ENCODE peak calls at places on chromosomes 1 and 21, in seven cellular contexts. One of them, this sample, is unnamed.

GRCh38 chr1:30928171-30928570 is 19.6 kb upstream of the SDC3 start:
- DNase-seq in breast epithelium: no peak
- DNase-seq in substantia nigra: no peak
- DNase-seq in neural crest cell: no peak
- DNase-seq in stimulated activated CD4-positive, alpha-beta T cell treated with anti-CD3 and anti-CD28 coated beads, Interleukin-2, amount 100 ng/mL, for 48 hours: no peak
- DNase-seq in pulmonary artery endothelial cell: no peak
- DNase-seq in naive thymus-derived CD8-positive, alpha-beta T cell: no peak
- DNase-seq in this sample: no peak

GRCh38 chr1:40076895-40077312 is 20.1 kb downstream of the PPT1 start:
- DNase-seq in breast epithelium: no peak
- DNase-seq in substantia nigra: no peak
- DNase-seq in neural crest cell: no peak
- DNase-seq in stimulated activated CD4-positive, alpha-beta T cell treated with anti-CD3 and anti-CD28 coated beads, Interleukin-2, amount 100 ng/mL, for 48 hours: no peak
- DNase-seq in pulmonary artery endothelial cell: no peak
- DNase-seq in naive thymus-derived CD8-positive, alpha-beta T cell: no peak
- DNase-seq in this sample: no peak

GRCh38 chr1:116414364-116414763 is 41.3 kb downstream of the ATP1A1 start:
- DNase-seq in breast epithelium: no peak
- DNase-seq in substantia nigra: no peak
- DNase-seq in neural crest cell: no peak
- DNase-seq in stimulated activated CD4-positive, alpha-beta T cell treated with anti-CD3 and anti-CD28 coated beads, Interleukin-2, amount 100 ng/mL, for 48 hours: no peak
- DNase-seq in pulmonary artery endothelial cell: no peak
- DNase-seq in naive thymus-derived CD8-positive, alpha-beta T cell: no peak
- DNase-seq in this sample: no peak

GRCh38 chr1:210722410-210723081 is 393.8 kb downstream of the HHAT start:
- DNase-seq in breast epithelium: no peak
- DNase-seq in substantia nigra: no peak
- DNase-seq in neural crest cell: no peak
- DNase-seq in stimulated activated CD4-positive, alpha-beta T cell treated with anti-CD3 and anti-CD28 coated beads, Interleukin-2, amount 100 ng/mL, for 48 hours: no peak
- DNase-seq in pulmonary artery endothelial cell: no peak
- DNase-seq in naive thymus-derived CD8-positive, alpha-beta T cell: no peak
- DNase-seq in this sample: no peak

GRCh38 chr1:224266105-224266935 is 63.7 kb downstream of the NVL start:
- DNase-seq in breast epithelium: no peak
- DNase-seq in substantia nigra: no peak
- DNase-seq in neural crest cell: no peak
- DNase-seq in stimulated activated CD4-positive, alpha-beta T cell treated with anti-CD3 and anti-CD28 coated beads, Interleukin-2, amount 100 ng/mL, for 48 hours: no peak
- DNase-seq in pulmonary artery endothelial cell: no peak
- DNase-seq in naive thymus-derived CD8-positive, alpha-beta T cell: no peak
- DNase-seq in this sample: no peak

GRCh38 chr1:204275695-204276596 is 62.2 kb upstream of the GOLT1A start:
- DNase-seq in breast epithelium: no peak
- DNase-seq in substantia nigra: no peak
- DNase-seq in neural crest cell: no peak
- DNase-seq in stimulated activated CD4-positive, alpha-beta T cell treated with anti-CD3 and anti-CD28 coated beads, Interleukin-2, amount 100 ng/mL, for 48 hours: no peak
- DNase-seq in pulmonary artery endothelial cell: no peak
- DNase-seq in naive thymus-derived CD8-positive, alpha-beta T cell: no peak
- DNase-seq in this sample: no peak

GRCh38 chr1:155136728-155137127 is 1.1 kb downstream of the SLC50A1 start:
- DNase-seq in breast epithelium: no peak
- DNase-seq in substantia nigra: no peak
- DNase-seq in neural crest cell: no peak
- DNase-seq in stimulated activated CD4-positive, alpha-beta T cell treated with anti-CD3 and anti-CD28 coated beads, Interleukin-2, amount 100 ng/mL, for 48 hours: no peak
- DNase-seq in pulmonary artery endothelial cell: no peak
- DNase-seq in naive thymus-derived CD8-positive, alpha-beta T cell: no peak
- DNase-seq in this sample: no peak

GRCh38 chr1:224995602-224996001 is 66.1 kb downstream of the DNAH14 start:
- DNase-seq in breast epithelium: no peak
- DNase-seq in substantia nigra: no peak
- DNase-seq in neural crest cell: no peak
- DNase-seq in stimulated activated CD4-positive, alpha-beta T cell treated with anti-CD3 and anti-CD28 coated beads, Interleukin-2, amount 100 ng/mL, for 48 hours: no peak
- DNase-seq in pulmonary artery endothelial cell: no peak
- DNase-seq in naive thymus-derived CD8-positive, alpha-beta T cell: no peak
- DNase-seq in this sample: no peak

GRCh38 chr1:117683571-117684285 is 77.9 kb downstream of the TENT5C start:
- DNase-seq in breast epithelium: no peak
- DNase-seq in substantia nigra: no peak
- DNase-seq in neural crest cell: no peak
- DNase-seq in stimulated activated CD4-positive, alpha-beta T cell treated with anti-CD3 and anti-CD28 coated beads, Interleukin-2, amount 100 ng/mL, for 48 hours: no peak
- DNase-seq in pulmonary artery endothelial cell: no peak
- DNase-seq in naive thymus-derived CD8-positive, alpha-beta T cell: no peak
- DNase-seq in this sample: no peak

GRCh38 chr1:68269637-68270430 is 37.5 kb upstream of the WLS start:
- DNase-seq in breast epithelium: no peak
- DNase-seq in substantia nigra: no peak
- DNase-seq in neural crest cell: no peak
- DNase-seq in stimulated activated CD4-positive, alpha-beta T cell treated with anti-CD3 and anti-CD28 coated beads, Interleukin-2, amount 100 ng/mL, for 48 hours: no peak
- DNase-seq in pulmonary artery endothelial cell: no peak
- DNase-seq in naive thymus-derived CD8-positive, alpha-beta T cell: no peak
- DNase-seq in this sample: no peak

GRCh38 chr1:161071886-161072371 is 2.2 kb upstream of the ARHGAP30 start:
- DNase-seq in breast epithelium: peak
- DNase-seq in substantia nigra: peak
- DNase-seq in neural crest cell: peak
- DNase-seq in stimulated activated CD4-positive, alpha-beta T cell treated with anti-CD3 and anti-CD28 coated beads, Interleukin-2, amount 100 ng/mL, for 48 hours: peak
- DNase-seq in pulmonary artery endothelial cell: no peak
- DNase-seq in naive thymus-derived CD8-positive, alpha-beta T cell: peak
- DNase-seq in this sample: peak

GRCh38 chr1:27505420-27505680 is 15.4 kb upstream of the WASF2 start:
- DNase-seq in breast epithelium: no peak
- DNase-seq in substantia nigra: no peak
- DNase-seq in neural crest cell: no peak
- DNase-seq in stimulated activated CD4-positive, alpha-beta T cell treated with anti-CD3 and anti-CD28 coated beads, Interleukin-2, amount 100 ng/mL, for 48 hours: no peak
- DNase-seq in pulmonary artery endothelial cell: no peak
- DNase-seq in naive thymus-derived CD8-positive, alpha-beta T cell: no peak
- DNase-seq in this sample: no peak

GRCh38 chr1:26327956-26328362 is 10.2 kb downstream of the CD52 start:
- DNase-seq in breast epithelium: no peak
- DNase-seq in substantia nigra: no peak
- DNase-seq in neural crest cell: no peak
- DNase-seq in stimulated activated CD4-positive, alpha-beta T cell treated with anti-CD3 and anti-CD28 coated beads, Interleukin-2, amount 100 ng/mL, for 48 hours: no peak
- DNase-seq in pulmonary artery endothelial cell: no peak
- DNase-seq in naive thymus-derived CD8-positive, alpha-beta T cell: no peak
- DNase-seq in this sample: no peak

GRCh38 chr1:119159963-119160362 is 19.5 kb upstream of the WARS2 start:
- DNase-seq in breast epithelium: no peak
- DNase-seq in substantia nigra: no peak
- DNase-seq in neural crest cell: no peak
- DNase-seq in stimulated activated CD4-positive, alpha-beta T cell treated with anti-CD3 and anti-CD28 coated beads, Interleukin-2, amount 100 ng/mL, for 48 hours: no peak
- DNase-seq in pulmonary artery endothelial cell: no peak
- DNase-seq in naive thymus-derived CD8-positive, alpha-beta T cell: no peak
- DNase-seq in this sample: no peak

GRCh38 chr1:223133824-223134435 is 9.1 kb downstream of the TLR5 start:
- DNase-seq in breast epithelium: peak
- DNase-seq in substantia nigra: peak
- DNase-seq in neural crest cell: peak
- DNase-seq in stimulated activated CD4-positive, alpha-beta T cell treated with anti-CD3 and anti-CD28 coated beads, Interleukin-2, amount 100 ng/mL, for 48 hours: peak
- DNase-seq in pulmonary artery endothelial cell: peak
- DNase-seq in naive thymus-derived CD8-positive, alpha-beta T cell: peak
- DNase-seq in this sample: peak

GRCh38 chr21:35449846-35450245 is 400.7 kb upstream of the RUNX1 start:
- DNase-seq in breast epithelium: no peak
- DNase-seq in substantia nigra: no peak
- DNase-seq in neural crest cell: no peak
- DNase-seq in stimulated activated CD4-positive, alpha-beta T cell treated with anti-CD3 and anti-CD28 coated beads, Interleukin-2, amount 100 ng/mL, for 48 hours: no peak
- DNase-seq in pulmonary artery endothelial cell: no peak
- DNase-seq in naive thymus-derived CD8-positive, alpha-beta T cell: no peak
- DNase-seq in this sample: no peak

GRCh38 chr1:226690460-226690982 is 48.6 kb downstream of the ITPKB start:
- DNase-seq in breast epithelium: no peak
- DNase-seq in substantia nigra: no peak
- DNase-seq in neural crest cell: no peak
- DNase-seq in stimulated activated CD4-positive, alpha-beta T cell treated with anti-CD3 and anti-CD28 coated beads, Interleukin-2, amount 100 ng/mL, for 48 hours: no peak
- DNase-seq in pulmonary artery endothelial cell: peak
- DNase-seq in naive thymus-derived CD8-positive, alpha-beta T cell: peak
- DNase-seq in this sample: peak

GRCh38 chr1:10105484-10105883 is 72.7 kb downstream of the UBE4B start:
- DNase-seq in breast epithelium: no peak
- DNase-seq in substantia nigra: peak
- DNase-seq in neural crest cell: no peak
- DNase-seq in stimulated activated CD4-positive, alpha-beta T cell treated with anti-CD3 and anti-CD28 coated beads, Interleukin-2, amount 100 ng/mL, for 48 hours: no peak
- DNase-seq in pulmonary artery endothelial cell: no peak
- DNase-seq in naive thymus-derived CD8-positive, alpha-beta T cell: no peak
- DNase-seq in this sample: no peak

GRCh38 chr1:164853146-164853545 is 294.2 kb downstream of the PBX1 start:
- DNase-seq in breast epithelium: no peak
- DNase-seq in substantia nigra: no peak
- DNase-seq in neural crest cell: no peak
- DNase-seq in stimulated activated CD4-positive, alpha-beta T cell treated with anti-CD3 and anti-CD28 coated beads, Interleukin-2, amount 100 ng/mL, for 48 hours: no peak
- DNase-seq in pulmonary artery endothelial cell: no peak
- DNase-seq in naive thymus-derived CD8-positive, alpha-beta T cell: no peak
- DNase-seq in this sample: no peak

GRCh38 chr1:171434717-171435346 is 50.5 kb upstream of the PRRC2C start:
- DNase-seq in breast epithelium: no peak
- DNase-seq in substantia nigra: no peak
- DNase-seq in neural crest cell: no peak
- DNase-seq in stimulated activated CD4-positive, alpha-beta T cell treated with anti-CD3 and anti-CD28 coated beads, Interleukin-2, amount 100 ng/mL, for 48 hours: peak
- DNase-seq in pulmonary artery endothelial cell: peak
- DNase-seq in naive thymus-derived CD8-positive, alpha-beta T cell: no peak
- DNase-seq in this sample: no peak

GRCh38 chr1:206895837-206896242 is 1.4 kb upstream of the IL24 start:
- DNase-seq in breast epithelium: no peak
- DNase-seq in substantia nigra: no peak
- DNase-seq in neural crest cell: no peak
- DNase-seq in stimulated activated CD4-positive, alpha-beta T cell treated with anti-CD3 and anti-CD28 coated beads, Interleukin-2, amount 100 ng/mL, for 48 hours: no peak
- DNase-seq in pulmonary artery endothelial cell: no peak
- DNase-seq in naive thymus-derived CD8-positive, alpha-beta T cell: no peak
- DNase-seq in this sample: no peak

GRCh38 chr1:156796340-156797097 is 20.1 kb downstream of the SH2D2A start:
- DNase-seq in breast epithelium: no peak
- DNase-seq in substantia nigra: no peak
- DNase-seq in neural crest cell: no peak
- DNase-seq in stimulated activated CD4-positive, alpha-beta T cell treated with anti-CD3 and anti-CD28 coated beads, Interleukin-2, amount 100 ng/mL, for 48 hours: no peak
- DNase-seq in pulmonary artery endothelial cell: no peak
- DNase-seq in naive thymus-derived CD8-positive, alpha-beta T cell: no peak
- DNase-seq in this sample: no peak

GRCh38 chr1:9539829-9540550 is 725 bp downstream of the SLC25A33 start:
- DNase-seq in breast epithelium: no peak
- DNase-seq in substantia nigra: no peak
- DNase-seq in neural crest cell: peak
- DNase-seq in stimulated activated CD4-positive, alpha-beta T cell treated with anti-CD3 and anti-CD28 coated beads, Interleukin-2, amount 100 ng/mL, for 48 hours: peak
- DNase-seq in pulmonary artery endothelial cell: no peak
- DNase-seq in naive thymus-derived CD8-positive, alpha-beta T cell: peak
- DNase-seq in this sample: peak

GRCh38 chr1:226953175-226953800 is 13.2 kb downstream of the COQ8A start:
- DNase-seq in breast epithelium: no peak
- DNase-seq in substantia nigra: no peak
- DNase-seq in neural crest cell: no peak
- DNase-seq in stimulated activated CD4-positive, alpha-beta T cell treated with anti-CD3 and anti-CD28 coated beads, Interleukin-2, amount 100 ng/mL, for 48 hours: no peak
- DNase-seq in pulmonary artery endothelial cell: no peak
- DNase-seq in naive thymus-derived CD8-positive, alpha-beta T cell: no peak
- DNase-seq in this sample: no peak